ENCODE peak calls at places on chromosomes 1 and 21, in eight cellular contexts. One of them, this sample, is unnamed.

GRCh38 chr1:174946020-174946419 is 53.7 kb upstream of the CACYBP start:
- DNase-seq in left ventricle myocardium inferior: no peak
- DNase-seq in HL-60: no peak
- DNase-seq in adrenal gland: no peak
- DNase-seq in heart right ventricle: no peak
- DNase-seq in psoas muscle: no peak
- DNase-seq in tibial artery: no peak
- DNase-seq in IMR-90: no peak
- DNase-seq in this sample: no peak

GRCh38 chr1:43582162-43582566 is 51.5 kb downstream of the PTPRF start:
- DNase-seq in HL-60: no peak
- DNase-seq in adrenal gland: peak; percentile 51
- DNase-seq in heart right ventricle: no peak
- DNase-seq in left ventricle myocardium inferior: no peak
- DNase-seq in psoas muscle: peak; percentile 41
- DNase-seq in tibial artery: no peak
- DNase-seq in IMR-90: peak; percentile 96
- DNase-seq in this sample: peak; percentile 96

GRCh38 chr1:211928222-211928856 is 97.8 kb upstream of the LPGAT1 start:
- DNase-seq in adrenal gland: no peak
- DNase-seq in heart right ventricle: no peak
- DNase-seq in IMR-90: no peak
- DNase-seq in tibial artery: no peak
- DNase-seq in psoas muscle: no peak
- DNase-seq in left ventricle myocardium inferior: no peak
- DNase-seq in HL-60: peak; percentile 60
- DNase-seq in this sample: no peak

GRCh38 chr1:40241372-40241771 is 6.4 kb upstream of the TMCO2 start:
- DNase-seq in heart right ventricle: no peak
- DNase-seq in IMR-90: no peak
- DNase-seq in tibial artery: no peak
- DNase-seq in HL-60: no peak
- DNase-seq in left ventricle myocardium inferior: no peak
- DNase-seq in adrenal gland: no peak
- DNase-seq in psoas muscle: no peak
- DNase-seq in this sample: no peak

GRCh38 chr1:23619299-23620188 is 60.2 kb upstream of the ID3 start:
- DNase-seq in psoas muscle: peak; percentile 38
- DNase-seq in IMR-90: peak; percentile 13
- DNase-seq in tibial artery: no peak
- DNase-seq in left ventricle myocardium inferior: no peak
- DNase-seq in adrenal gland: no peak
- DNase-seq in HL-60: no peak
- DNase-seq in heart right ventricle: peak; percentile 17
- DNase-seq in this sample: no peak

GRCh38 chr1:94672934-94673333 is 131.4 kb upstream of the F3 start:
- DNase-seq in heart right ventricle: no peak
- DNase-seq in adrenal gland: no peak
- DNase-seq in tibial artery: no peak
- DNase-seq in psoas muscle: no peak
- DNase-seq in HL-60: no peak
- DNase-seq in left ventricle myocardium inferior: no peak
- DNase-seq in IMR-90: peak; percentile 99
- DNase-seq in this sample: no peak

GRCh38 chr1:169779150-169779549 is 15.6 kb downstream of the METTL18 start:
- DNase-seq in IMR-90: no peak
- DNase-seq in HL-60: no peak
- DNase-seq in psoas muscle: no peak
- DNase-seq in adrenal gland: no peak
- DNase-seq in heart right ventricle: no peak
- DNase-seq in tibial artery: no peak
- DNase-seq in left ventricle myocardium inferior: no peak
- DNase-seq in this sample: no peak

GRCh38 chr1:151553659-151554058 is 13.6 kb downstream of the TUFT1 start:
- DNase-seq in IMR-90: peak; percentile 75
- DNase-seq in adrenal gland: no peak
- DNase-seq in tibial artery: no peak
- DNase-seq in left ventricle myocardium inferior: no peak
- DNase-seq in psoas muscle: no peak
- DNase-seq in HL-60: no peak
- DNase-seq in heart right ventricle: no peak
- DNase-seq in this sample: no peak

GRCh38 chr1:98929456-98929855 is 75.2 kb downstream of the PLPPR5 start:
- DNase-seq in left ventricle myocardium inferior: no peak
- DNase-seq in IMR-90: no peak
- DNase-seq in tibial artery: no peak
- DNase-seq in HL-60: no peak
- DNase-seq in psoas muscle: no peak
- DNase-seq in adrenal gland: no peak
- DNase-seq in heart right ventricle: no peak
- DNase-seq in this sample: no peak

GRCh38 chr1:23611601-23612327 is 52.5 kb upstream of the ID3 start:
- DNase-seq in psoas muscle: no peak
- DNase-seq in heart right ventricle: no peak
- DNase-seq in tibial artery: no peak
- DNase-seq in IMR-90: no peak
- DNase-seq in adrenal gland: no peak
- DNase-seq in left ventricle myocardium inferior: no peak
- DNase-seq in HL-60: no peak
- DNase-seq in this sample: no peak

GRCh38 chr1:33317354-33317753 is 3.5 kb downstream of the A3GALT2 start:
- DNase-seq in adrenal gland: no peak
- DNase-seq in HL-60: no peak
- DNase-seq in tibial artery: no peak
- DNase-seq in left ventricle myocardium inferior: no peak
- DNase-seq in psoas muscle: no peak
- DNase-seq in heart right ventricle: no peak
- DNase-seq in IMR-90: no peak
- DNase-seq in this sample: no peak

GRCh38 chr1:207884276-207885029 is 26.5 kb downstream of the CD34 start:
- DNase-seq in adrenal gland: no peak
- DNase-seq in heart right ventricle: no peak
- DNase-seq in HL-60: no peak
- DNase-seq in tibial artery: no peak
- DNase-seq in IMR-90: no peak
- DNase-seq in left ventricle myocardium inferior: no peak
- DNase-seq in psoas muscle: no peak
- DNase-seq in this sample: no peak

GRCh38 chr1:197774691-197775281 is 494 bp downstream of the DENND1B start:
- DNase-seq in heart right ventricle: peak; percentile 51
- DNase-seq in IMR-90: peak; percentile 41
- DNase-seq in HL-60: peak; percentile 34
- DNase-seq in tibial artery: peak; percentile 47
- DNase-seq in psoas muscle: peak; percentile 57
- DNase-seq in left ventricle myocardium inferior: no peak
- DNase-seq in adrenal gland: peak; percentile 48
- DNase-seq in this sample: no peak

GRCh38 chr1:36161656-36162531 is 5.9 kb downstream of the MAP7D1 start:
- DNase-seq in psoas muscle: no peak
- DNase-seq in heart right ventricle: no peak
- DNase-seq in adrenal gland: no peak
- DNase-seq in IMR-90: no peak
- DNase-seq in HL-60: peak; percentile 89
- DNase-seq in tibial artery: peak; percentile 42
- DNase-seq in left ventricle myocardium inferior: no peak
- DNase-seq in this sample: peak; percentile 96

GRCh38 chr1:207811319-207811718 is 59.5 kb downstream of the CD46 start:
- DNase-seq in adrenal gland: peak; percentile 26
- DNase-seq in psoas muscle: no peak
- DNase-seq in IMR-90: no peak
- DNase-seq in HL-60: no peak
- DNase-seq in tibial artery: no peak
- DNase-seq in left ventricle myocardium inferior: no peak
- DNase-seq in heart right ventricle: no peak
- DNase-seq in this sample: no peak

GRCh38 chr21:29215709-29216108 is 83.0 kb upstream of the BACH1 start:
- DNase-seq in left ventricle myocardium inferior: no peak
- DNase-seq in tibial artery: no peak
- DNase-seq in adrenal gland: no peak
- DNase-seq in heart right ventricle: no peak
- DNase-seq in psoas muscle: no peak
- DNase-seq in IMR-90: peak; percentile 41
- DNase-seq in HL-60: no peak
- DNase-seq in this sample: no peak

GRCh38 chr1:156744344-156744743 is 3.5 kb upstream of the MRPL24 start:
- DNase-seq in heart right ventricle: no peak
- DNase-seq in adrenal gland: no peak
- DNase-seq in HL-60: no peak
- DNase-seq in tibial artery: no peak
- DNase-seq in IMR-90: no peak
- DNase-seq in left ventricle myocardium inferior: no peak
- DNase-seq in psoas muscle: no peak
- DNase-seq in this sample: peak; percentile 38

GRCh38 chr1:230907472-230908205 is 39.3 kb upstream of the C1orf198 start:
- DNase-seq in IMR-90: no peak
- DNase-seq in HL-60: no peak
- DNase-seq in psoas muscle: no peak
- DNase-seq in adrenal gland: no peak
- DNase-seq in left ventricle myocardium inferior: no peak
- DNase-seq in heart right ventricle: no peak
- DNase-seq in tibial artery: no peak
- DNase-seq in this sample: no peak

GRCh38 chr1:44326821-44327465 is 28.1 kb downstream of the ERI3 start:
- DNase-seq in heart right ventricle: no peak
- DNase-seq in tibial artery: no peak
- DNase-seq in IMR-90: no peak
- DNase-seq in left ventricle myocardium inferior: no peak
- DNase-seq in psoas muscle: no peak
- DNase-seq in HL-60: no peak
- DNase-seq in adrenal gland: no peak
- DNase-seq in this sample: no peak

DNA sequence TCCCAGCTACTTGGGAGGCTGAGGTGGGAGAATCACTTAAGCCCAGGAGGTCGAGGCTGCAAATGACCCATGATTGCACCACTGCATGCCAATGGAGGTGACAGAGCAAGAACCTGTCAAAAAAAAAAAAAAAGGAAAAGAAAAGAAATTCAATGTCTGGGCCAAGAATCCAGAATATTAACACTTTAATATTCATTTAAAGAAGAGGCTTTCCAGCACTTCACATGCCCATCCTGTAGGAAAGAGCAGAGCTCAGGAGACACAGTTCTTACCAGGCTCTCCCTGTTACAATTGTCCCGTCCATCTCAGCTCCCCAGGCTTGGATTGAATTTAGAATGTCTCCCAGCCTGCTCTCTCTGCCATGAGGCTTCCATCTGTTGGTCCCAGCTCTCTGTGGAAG is 116.5 kb upstream of the CDC42BPA start:
- DNase-seq in tibial artery: no peak
- DNase-seq in heart right ventricle: no peak
- DNase-seq in psoas muscle: no peak
- DNase-seq in IMR-90: no peak
- DNase-seq in adrenal gland: no peak
- DNase-seq in left ventricle myocardium inferior: no peak
- DNase-seq in HL-60: no peak
- DNase-seq in this sample: no peak
- H3K27ac ChIP-seq in tibial artery: no peak overlapping the region
- H3K27ac ChIP-seq in heart right ventricle: peak overlapping the region; percentile 68
- H3K27ac ChIP-seq in psoas muscle: no peak overlapping the region
- H3K27ac ChIP-seq in IMR-90: no peak overlapping the region
- H3K27ac ChIP-seq in adrenal gland: no peak overlapping the region
- H3K27ac ChIP-seq in left ventricle myocardium inferior: peak overlapping the region; percentile 33
- H3K27ac ChIP-seq in HL-60: no peak overlapping the region
- H3K27ac ChIP-seq in this sample: no peak overlapping the region

GRCh38 chr1:202189012-202189790 is 4.4 kb upstream of the LGR6 start:
- DNase-seq in adrenal gland: peak; percentile 85
- DNase-seq in left ventricle myocardium inferior: peak; percentile 73
- DNase-seq in psoas muscle: peak; percentile 79
- DNase-seq in heart right ventricle: peak; percentile 62
- DNase-seq in HL-60: peak; percentile 68
- DNase-seq in tibial artery: peak; percentile 53
- DNase-seq in IMR-90: peak; percentile 40
- DNase-seq in this sample: no peak

GRCh38 chr1:202187697-202188407 is 5.7 kb upstream of the LGR6 start:
- DNase-seq in left ventricle myocardium inferior: no peak
- DNase-seq in tibial artery: no peak
- DNase-seq in heart right ventricle: no peak
- DNase-seq in IMR-90: no peak
- DNase-seq in adrenal gland: no peak
- DNase-seq in HL-60: no peak
- DNase-seq in psoas muscle: no peak
- DNase-seq in this sample: no peak

GRCh38 chr1:202192770-202193613 is 607 bp upstream of the LGR6 start:
- DNase-seq in tibial artery: peak; percentile 41
- DNase-seq in psoas muscle: peak; percentile 51
- DNase-seq in adrenal gland: peak; percentile 68
- DNase-seq in HL-60: peak; percentile 40
- DNase-seq in left ventricle myocardium inferior: peak; percentile 50
- DNase-seq in IMR-90: peak; percentile 35
- DNase-seq in heart right ventricle: peak; percentile 40
- DNase-seq in this sample: no peak

GRCh38 chr1:202187040-202187671 is 6.4 kb upstream of the LGR6 start:
- DNase-seq in HL-60: no peak
- DNase-seq in adrenal gland: no peak
- DNase-seq in psoas muscle: no peak
- DNase-seq in tibial artery: no peak
- DNase-seq in IMR-90: no peak
- DNase-seq in heart right ventricle: no peak
- DNase-seq in left ventricle myocardium inferior: no peak
- DNase-seq in this sample: no peak

GRCh38 chr1:202189919-202190715 is 3.5 kb upstream of the LGR6 start:
- DNase-seq in HL-60: no peak
- DNase-seq in IMR-90: peak; percentile 6
- DNase-seq in left ventricle myocardium inferior: no peak
- DNase-seq in heart right ventricle: no peak
- DNase-seq in psoas muscle: no peak
- DNase-seq in tibial artery: no peak
- DNase-seq in adrenal gland: no peak
- DNase-seq in this sample: no peak
- TF ChIP-seq CTCF in HL-60: no peak
- TF ChIP-seq CTCF in IMR-90: peak; percentile 18
- TF ChIP-seq CTCF in left ventricle myocardium inferior: no peak
- TF ChIP-seq CTCF in heart right ventricle: no peak
- TF ChIP-seq CTCF in psoas muscle: no peak
- TF ChIP-seq CTCF in tibial artery: no peak
- TF ChIP-seq CTCF in adrenal gland: no peak
- TF ChIP-seq CTCF in this sample: no peak

GRCh38 chr21:44085491-44086321 is 21.5 kb upstream of the PWP2 start:
- DNase-seq in psoas muscle: no peak
- DNase-seq in left ventricle myocardium inferior: peak; percentile 36
- DNase-seq in IMR-90: no peak
- DNase-seq in tibial artery: no peak
- DNase-seq in adrenal gland: peak; percentile 17
- DNase-seq in heart right ventricle: no peak
- DNase-seq in HL-60: no peak
- DNase-seq in this sample: no peak
- H3K27ac ChIP-seq in psoas muscle: no peak overlapping the region
- H3K27ac ChIP-seq in left ventricle myocardium inferior: peak overlapping the region; percentile 88
- H3K27ac ChIP-seq in IMR-90: no peak overlapping the region
- H3K27ac ChIP-seq in tibial artery: no peak overlapping the region
- H3K27ac ChIP-seq in adrenal gland: no peak overlapping the region
- H3K27ac ChIP-seq in heart right ventricle: peak overlapping the region; percentile 88
- H3K27ac ChIP-seq in HL-60: no peak overlapping the region
- H3K27ac ChIP-seq in this sample: no peak overlapping the region

DNA sequence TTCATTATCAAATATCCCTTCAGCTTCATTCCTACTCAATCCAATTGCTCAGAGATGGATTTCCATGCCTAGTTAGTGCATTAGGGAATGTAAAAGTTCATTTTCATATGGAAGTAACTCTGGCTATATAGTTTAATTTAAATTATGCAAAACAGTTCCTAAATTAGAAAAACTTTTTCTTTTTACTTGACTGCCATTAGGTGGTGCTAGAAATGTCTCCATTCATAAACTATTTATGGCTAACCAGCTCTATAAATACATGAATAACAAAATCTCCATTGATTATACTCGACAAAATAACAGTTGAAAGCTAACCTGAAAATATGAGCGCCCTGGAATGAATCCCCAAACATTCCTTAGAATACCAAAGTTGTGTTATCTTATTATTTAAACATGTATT is 311.4 kb downstream of the USH2A start:
- DNase-seq in left ventricle myocardium inferior: no peak
- DNase-seq in tibial artery: no peak
- DNase-seq in heart right ventricle: no peak
- DNase-seq in psoas muscle: no peak
- DNase-seq in adrenal gland: no peak
- DNase-seq in IMR-90: peak; percentile 7
- DNase-seq in HL-60: no peak
- DNase-seq in this sample: no peak
- TF ChIP-seq CTCF in left ventricle myocardium inferior: peak; percentile 11
- TF ChIP-seq CTCF in tibial artery: no peak
- TF ChIP-seq CTCF in heart right ventricle: no peak
- TF ChIP-seq CTCF in psoas muscle: no peak
- TF ChIP-seq CTCF in adrenal gland: no peak
- TF ChIP-seq CTCF in IMR-90: peak; percentile 49
- TF ChIP-seq CTCF in HL-60: no peak
- TF ChIP-seq CTCF in this sample: no peak

This sample was measured in RWPE2.